ENCODE peak calls at places on chromosomes 11 and 22, in nine cellular contexts. N is stimulated activated CD4-positive, alpha-beta T cell treated with anti-CD3 and anti-CD28 coated beads, Interleukin-2, amount 100 ng/mL, for 48 hours; A is AG20443; Y is activated T-helper 1 cell treated with Interleukin-2 at 50 U/mL for 16 hours; L is GM10248; D is activated CD8-positive, alpha-beta memory T cell treated with anti-CD3 and anti-CD28 coated beads for 24 hours; R is neural crest cell; H is OCI-LY7; Z is pancreas. X is an unnamed sample.

GRCh38 chr11:72766152-72766902 is 14.1 kb upstream of the ARAP1 start:
- DNase-seq in N (no peak), A (no peak), Y (no peak), L (no peak), D (no peak), R (no peak), H (no peak), Z (no peak), X (no peak)

GRCh38 chr11:3217751-3218482 is 696 bp downstream of the MRGPRG start:
- DNase-seq in N (no peak), A (no peak), Y (no peak), L (no peak), D (no peak), R (no peak), H (no peak), Z (peak; percentile 31), X (no peak)

GRCh38 chr11:8099291-8099899 is 18.4 kb downstream of the TUB start:
- DNase-seq in N (peak; percentile 65), A (peak; percentile 77), Y (peak; percentile 43), L (peak; percentile 66), D (peak; percentile 88), R (peak; percentile 80), H (peak; percentile 70), Z (peak; percentile 65), X (peak; percentile 82)

GRCh38 chr11:86625981-86626380 is 46.4 kb downstream of the ME3 start:
- DNase-seq in N (no peak), A (peak; percentile 41), Y (no peak), L (no peak), D (no peak), R (no peak), H (no peak), Z (no peak), X (peak; percentile 52)

GRCh38 chr11:62593434-62594044 is 2.2 kb upstream of the TUT1 start:
- DNase-seq in N (peak; percentile 73), A (peak; percentile 69), Y (peak; percentile 54), L (peak; percentile 67), D (peak; percentile 86), R (peak; percentile 69), H (peak; percentile 73), Z (peak; percentile 77), X (peak; percentile 66)

GRCh38 chr22:45172872-45173585 is 9.3 kb downstream of the NUP50 start:
- DNase-seq in N (no peak), A (no peak), Y (no peak), L (no peak), D (no peak), R (no peak), H (no peak), Z (no peak), X (no peak)

GRCh38 chr22:35126993-35127392 is 61.0 kb downstream of the ISX start:
- DNase-seq in N (no peak), A (no peak), Y (no peak), L (peak; percentile 56), D (no peak), R (no peak), H (no peak), Z (no peak), X (no peak)

GRCh38 chr11:12137938-12138731 is 27.7 kb downstream of the MICAL2 start:
- DNase-seq in N (no peak), A (peak; percentile 39), Y (no peak), L (no peak), D (no peak), R (no peak), H (no peak), Z (no peak), X (no peak)

GRCh38 chr22:43152001-43152354 is 619 bp downstream of the TSPO start:
- DNase-seq in N (no peak), A (no peak), Y (no peak), L (no peak), D (no peak), R (no peak), H (peak; percentile 23), Z (no peak), X (no peak)

GRCh38 chr22:42114721-42115120 is 15.9 kb downstream of the CYP2D6 start:
- DNase-seq in N (no peak), A (no peak), Y (no peak), L (no peak), D (no peak), R (peak; percentile 43), H (peak; percentile 30), Z (no peak), X (peak; percentile 19)

GRCh38 chr11:30282289-30282631 is 40.6 kb upstream of the ARL14EP start:
- DNase-seq in N (no peak), A (no peak), Y (no peak), L (no peak), D (peak; percentile 57), R (no peak), H (peak; percentile 17), Z (no peak), X (no peak)

GRCh38 chr11:8317164-8317563 is 53.5 kb upstream of the LMO1 start:
- DNase-seq in N (no peak), A (no peak), Y (no peak), L (no peak), D (no peak), R (no peak), H (no peak), Z (no peak), X (no peak)

GRCh38 chr11:69877235-69877634 is 58.0 kb upstream of the FGF3 start:
- DNase-seq in N (no peak), A (no peak), Y (no peak), L (no peak), D (no peak), R (no peak), H (no peak), Z (no peak), X (no peak)

GRCh38 chr11:111923351-111923788 is 4.7 kb downstream of the C11orf52 start:
- DNase-seq in N (no peak), A (peak; percentile 25), Y (no peak), L (no peak), D (no peak), R (no peak), H (no peak), Z (no peak), X (no peak)

GRCh38 chr22:37244922-37245722 is 1.1 kb upstream of the RAC2 start:
- DNase-seq in N (no peak), A (no peak), Y (no peak), L (peak; percentile 56), D (peak; percentile 68), R (no peak), H (peak; percentile 91), Z (no peak), X (no peak)

GRCh38 chr22:46777609-46777970 is 15.1 kb downstream of the TBC1D22A start:
- DNase-seq in N (peak; percentile 43), A (no peak), Y (no peak), L (peak; percentile 56), D (peak; percentile 76), R (no peak), H (peak; percentile 56), Z (no peak), X (no peak)

GRCh38 chr22:29679316-29679715 is 40.5 kb upstream of the CABP7 start:
- DNase-seq in N (no peak), A (no peak), Y (no peak), L (no peak), D (no peak), R (no peak), H (no peak), Z (no peak), X (no peak)

GRCh38 chr11:1303973-1304372 is 5.5 kb downstream of the TOLLIP start:
- DNase-seq in N (no peak), A (no peak), Y (no peak), L (no peak), D (peak; percentile 35), R (no peak), H (no peak), Z (peak; percentile 74), X (no peak)

GRCh38 chr11:13463779-13464290 is 813 bp upstream of the BTBD10 start:
- DNase-seq in N (no peak), A (peak; percentile 27), Y (no peak), L (no peak), D (no peak), R (no peak), H (no peak), Z (no peak), X (no peak)

GRCh38 chr11:122523841-122524531 is 131.5 kb upstream of the UBASH3B start:
- DNase-seq in N (no peak), A (peak; percentile 42), Y (no peak), L (no peak), D (no peak), R (no peak), H (no peak), Z (no peak), X (peak; percentile 40)

GRCh38 chr22:30332994-30333706 is 6.4 kb upstream of the TBC1D10A start:
- DNase-seq in N (no peak), A (no peak), Y (no peak), L (no peak), D (no peak), R (no peak), H (no peak), Z (no peak), X (no peak)

GRCh38 chr11:116606060-116606459 is 166.7 kb downstream of the BUD13 start:
- DNase-seq in N (no peak), A (no peak), Y (no peak), L (no peak), D (peak; percentile 19), R (no peak), H (no peak), Z (no peak), X (no peak)

GRCh38 chr11:132231656-132232173 is 861.3 kb downstream of the NTM start:
- DNase-seq in N (no peak), A (no peak), Y (no peak), L (no peak), D (no peak), R (no peak), H (no peak), Z (no peak), X (no peak)

GRCh38 chr11:105449100-105449734 is 160.7 kb upstream of the GRIA4 start:
- DNase-seq in N (no peak), A (no peak), Y (no peak), L (no peak), D (no peak), R (no peak), H (no peak), Z (no peak), X (no peak)

GRCh38 chr11:63670738-63671321 is 346 bp downstream of the ATL3 start:
- DNase-seq in N (peak; percentile 23), A (peak; percentile 62), Y (peak; percentile 15), L (peak; percentile 61), D (no peak), R (no peak), H (peak; percentile 59), Z (peak; percentile 71), X (peak; percentile 79)

GRCh38 chr11:69518081-69518950 is 36.9 kb downstream of the LINC01488 start:
- DNase-seq in N (no peak), A (peak; percentile 78), Y (no peak), L (no peak), D (no peak), R (no peak), H (no peak), Z (no peak), X (peak; percentile 88)

X was measured in GM03348.